ENCODE peak calls at places on chromosomes 5 and 9, in nine cellular contexts. D is stimulated activated naive B cell treated with anti-CD40 and anti-IgM and Interleukin-4, amounts not matched to agents 10 μg/mL and 1 μg/mL and 100 μg/mL, for 72 hours; Y is gastroesophageal sphincter; L is GM12878; P is activated T-cell treated with anti-CD3 and anti-CD28 coated beads, Interleukin-2, amount 50 U/mL, for 4 hours; A is effector memory CD8-positive, alpha-beta T cell; F is body of pancreas; Z is Right ventricle myocardium inferior; I is mucosa of descending colon. C is an unnamed sample.

GRCh38 chr5:103941554-103941953 is 379.0 kb upstream of the NUDT12 start:
- ATAC-seq in Z (no peak), P (no peak), L (no peak), A (no peak), I (no peak), D (no peak), F (no peak), Y (no peak), C (no peak)

GRCh38 chr5:156460496-156460895 is 133.5 kb downstream of the SGCD start:
- ATAC-seq in Y (no peak), L (no peak), I (no peak), A (no peak), D (no peak), P (no peak), Z (no peak), F (no peak), C (no peak)

GRCh38 chr5:177124486-177124991 is 9.0 kb upstream of the NSD1 start:
- ATAC-seq in D (peak), P (peak), I (peak), Y (no peak), A (no peak), L (peak), Z (no peak), F (no peak), C (peak)

GRCh38 chr9:36191696-36192095 is 975 bp downstream of the CLTA start:
- ATAC-seq in L (no peak), A (no peak), D (no peak), F (no peak), Y (no peak), P (no peak), I (no peak), Z (no peak), C (no peak)

GRCh38 chr9:90808226-90808797 is 6.7 kb downstream of the SYK start:
- ATAC-seq in L (no peak), F (no peak), Y (no peak), D (peak), P (no peak), I (peak), A (no peak), Z (no peak), C (peak)

GRCh38 chr9:33923998-33924701 is 107.2 kb downstream of the UBE2R2 start:
- ATAC-seq in D (no peak), A (no peak), L (no peak), Z (peak), I (no peak), P (no peak), Y (no peak), F (peak), C (no peak)

GRCh38 chr5:174987443-174988012 is 263.1 kb downstream of the MSX2 start:
- ATAC-seq in Z (peak), L (no peak), I (no peak), P (no peak), A (no peak), F (no peak), Y (peak), D (no peak), C (no peak)

GRCh38 chr5:55897905-55898304 is 46.7 kb downstream of the IL31RA start:
- ATAC-seq in Z (peak), L (peak), P (no peak), D (no peak), I (no peak), A (peak), Y (peak), F (peak), C (no peak)

GRCh38 chr5:6595405-6595804 is 37.4 kb downstream of the NSUN2 start:
- ATAC-seq in Y (no peak), P (no peak), F (no peak), A (no peak), Z (no peak), D (no peak), I (no peak), L (no peak), C (no peak)

GRCh38 chr9:123326662-123327093 is 29.3 kb upstream of the CRB2 start:
- ATAC-seq in F (no peak), D (peak), Z (no peak), P (no peak), I (peak), Y (no peak), L (peak), A (no peak), C (peak)

GRCh38 chr5:144356489-144356888 is 185.8 kb downstream of the KCTD16 start:
- ATAC-seq in A (no peak), P (no peak), Z (no peak), Y (no peak), D (no peak), F (no peak), L (no peak), I (no peak), C (no peak)

GRCh38 chr5:1125030-1125357 is 13.1 kb upstream of the SLC12A7 start:
- ATAC-seq in Z (peak), F (peak), Y (peak), I (no peak), P (no peak), A (no peak), L (no peak), D (no peak), C (no peak)

GRCh38 chr9:36584626-36585460 is 12.1 kb downstream of the MELK start:
- ATAC-seq in L (no peak), A (no peak), I (no peak), D (no peak), P (no peak), Y (no peak), Z (no peak), F (no peak), C (no peak)

GRCh38 chr5:63570752-63571151 is 391.5 kb downstream of the HTR1A start:
- ATAC-seq in P (no peak), D (no peak), Y (no peak), F (no peak), Z (no peak), A (no peak), L (no peak), I (no peak), C (no peak)

GRCh38 chr5:80192507-80193241 is 63.2 kb downstream of the SERINC5 start:
- ATAC-seq in Y (peak), Z (peak), D (peak), L (no peak), I (peak), P (peak), A (peak), F (peak), C (no peak)

GRCh38 chr5:81121273-81121672 is 111.8 kb upstream of the CKMT2 start:
- ATAC-seq in Y (no peak), I (no peak), Z (no peak), F (no peak), P (no peak), L (no peak), D (no peak), A (no peak), C (no peak)

GRCh38 chr9:2677927-2678889 is 39.1 kb upstream of the KCNV2 start:
- ATAC-seq in L (no peak), Y (no peak), F (peak), P (no peak), I (no peak), Z (peak), A (peak), D (no peak), C (no peak)

GRCh38 chr9:27154923-27155322 is 45.9 kb downstream of the TEK start:
- ATAC-seq in P (no peak), A (no peak), Z (no peak), I (no peak), L (no peak), Y (peak), F (no peak), D (no peak), C (no peak)

GRCh38 chr9:115847245-115847644 is 306.3 kb upstream of the PAPPA start:
- ATAC-seq in P (no peak), L (no peak), Z (no peak), Y (no peak), F (no peak), I (no peak), A (no peak), D (no peak), C (no peak)

GRCh38 chr5:149822310-149822709 is 92.2 kb downstream of the PPARGC1B start:
- ATAC-seq in Z (no peak), L (no peak), P (no peak), Y (no peak), D (peak), I (no peak), F (no peak), A (no peak), C (no peak)

GRCh38 chr5:54774281-54775171 is 210.9 kb downstream of the ESM1 start:
- ATAC-seq in F (no peak), I (peak), Z (peak), D (no peak), L (no peak), Y (peak), A (no peak), P (no peak), C (no peak)

GRCh38 chr9:135524130-135524861 is 3.1 kb downstream of the LCN1 start:
- ATAC-seq in I (no peak), P (no peak), D (no peak), F (no peak), Z (no peak), L (no peak), Y (no peak), A (no peak), C (no peak)